ENCODE peak calls at places on chromosome 6, in eight cellular contexts. One of them, this sample, is unnamed.

GRCh38 chr6:117265425-117266266 is at the start of gene VGLL2:
- DNase-seq in foreskin fibroblast: peak; percentile 77
- DNase-seq in HFF-Myc: no peak
- DNase-seq in kidney: peak; percentile 69
- DNase-seq in A549: no peak
- DNase-seq in left ventricle myocardium inferior: peak; percentile 27
- DNase-seq in pancreas: peak; percentile 74
- DNase-seq in GM12865: no peak
- DNase-seq in this sample: peak; percentile 31

GRCh38 chr6:166633732-166634535 is 6.9 kb upstream of the RPS6KA2 start:
- DNase-seq in left ventricle myocardium inferior: peak; percentile 53
- DNase-seq in pancreas: no peak
- DNase-seq in GM12865: no peak
- DNase-seq in foreskin fibroblast: peak; percentile 34
- DNase-seq in HFF-Myc: no peak
- DNase-seq in A549: no peak
- DNase-seq in kidney: no peak
- DNase-seq in this sample: no peak

GRCh38 chr6:6781172-6781876 is 192.8 kb downstream of the LY86 start:
- DNase-seq in left ventricle myocardium inferior: no peak
- DNase-seq in GM12865: no peak
- DNase-seq in foreskin fibroblast: peak; percentile 63
- DNase-seq in pancreas: no peak
- DNase-seq in HFF-Myc: peak; percentile 37
- DNase-seq in kidney: no peak
- DNase-seq in A549: peak; percentile 53
- DNase-seq in this sample: no peak

GRCh38 chr6:156359912-156360311 is 417.3 kb upstream of the ARID1B start:
- DNase-seq in GM12865: no peak
- DNase-seq in left ventricle myocardium inferior: no peak
- DNase-seq in kidney: no peak
- DNase-seq in HFF-Myc: no peak
- DNase-seq in pancreas: no peak
- DNase-seq in foreskin fibroblast: no peak
- DNase-seq in A549: no peak
- DNase-seq in this sample: no peak

GRCh38 chr6:431504-431903 is 40.0 kb downstream of the IRF4 start:
- DNase-seq in A549: no peak
- DNase-seq in GM12865: peak; percentile 54
- DNase-seq in left ventricle myocardium inferior: no peak
- DNase-seq in kidney: no peak
- DNase-seq in HFF-Myc: no peak
- DNase-seq in pancreas: no peak
- DNase-seq in foreskin fibroblast: no peak
- DNase-seq in this sample: no peak

GRCh38 chr6:75422024-75422639 is 71.5 kb downstream of the FILIP1 start:
- DNase-seq in foreskin fibroblast: peak; percentile 86
- DNase-seq in HFF-Myc: no peak
- DNase-seq in A549: no peak
- DNase-seq in GM12865: no peak
- DNase-seq in kidney: no peak
- DNase-seq in pancreas: no peak
- DNase-seq in left ventricle myocardium inferior: no peak
- DNase-seq in this sample: no peak

GRCh38 chr6:170068496-170068895 is 222.4 kb downstream of the DLL1 start:
- DNase-seq in pancreas: no peak
- DNase-seq in left ventricle myocardium inferior: no peak
- DNase-seq in kidney: no peak
- DNase-seq in A549: no peak
- DNase-seq in HFF-Myc: no peak
- DNase-seq in GM12865: no peak
- DNase-seq in foreskin fibroblast: no peak
- DNase-seq in this sample: no peak

GRCh38 chr6:66605011-66605410 is 898.0 kb upstream of the EYS start:
- DNase-seq in foreskin fibroblast: peak; percentile 75
- DNase-seq in A549: no peak
- DNase-seq in GM12865: no peak
- DNase-seq in kidney: no peak
- DNase-seq in HFF-Myc: no peak
- DNase-seq in left ventricle myocardium inferior: no peak
- DNase-seq in pancreas: no peak
- DNase-seq in this sample: no peak

GRCh38 chr6:37435816-37436215 is 2.8 kb downstream of the CMTR1 start:
- DNase-seq in kidney: no peak
- DNase-seq in foreskin fibroblast: peak; percentile 8
- DNase-seq in A549: no peak
- DNase-seq in left ventricle myocardium inferior: no peak
- DNase-seq in HFF-Myc: no peak
- DNase-seq in pancreas: no peak
- DNase-seq in GM12865: no peak
- DNase-seq in this sample: no peak

GRCh38 chr6:137171824-137172733 is 1.4 kb downstream of the IL22RA2 start:
- DNase-seq in kidney: no peak
- DNase-seq in left ventricle myocardium inferior: no peak
- DNase-seq in foreskin fibroblast: no peak
- DNase-seq in A549: no peak
- DNase-seq in GM12865: peak; percentile 84
- DNase-seq in HFF-Myc: no peak
- DNase-seq in pancreas: no peak
- DNase-seq in this sample: no peak

GRCh38 chr6:142694054-142694453 is 250.9 kb downstream of the HIVEP2 start:
- DNase-seq in HFF-Myc: no peak
- DNase-seq in GM12865: no peak
- DNase-seq in A549: no peak
- DNase-seq in pancreas: no peak
- DNase-seq in left ventricle myocardium inferior: no peak
- DNase-seq in foreskin fibroblast: peak; percentile 60
- DNase-seq in kidney: no peak
- DNase-seq in this sample: no peak

GRCh38 chr6:169292340-169293124 is 38.9 kb upstream of the THBS2 start:
- DNase-seq in HFF-Myc: peak; percentile 78
- DNase-seq in kidney: no peak
- DNase-seq in A549: peak; percentile 91
- DNase-seq in GM12865: no peak
- DNase-seq in pancreas: no peak
- DNase-seq in foreskin fibroblast: peak; percentile 97
- DNase-seq in left ventricle myocardium inferior: no peak
- DNase-seq in this sample: no peak

GRCh38 chr6:10411915-10412164 is 3.0 kb downstream of the TFAP2A start:
- DNase-seq in GM12865: no peak
- DNase-seq in A549: no peak
- DNase-seq in pancreas: no peak
- DNase-seq in left ventricle myocardium inferior: no peak
- DNase-seq in HFF-Myc: no peak
- DNase-seq in foreskin fibroblast: no peak
- DNase-seq in kidney: no peak
- DNase-seq in this sample: no peak

GRCh38 chr6:115415378-115415777 is 645.3 kb downstream of the FRK start:
- DNase-seq in foreskin fibroblast: no peak
- DNase-seq in A549: no peak
- DNase-seq in HFF-Myc: no peak
- DNase-seq in pancreas: no peak
- DNase-seq in GM12865: no peak
- DNase-seq in kidney: no peak
- DNase-seq in left ventricle myocardium inferior: no peak
- DNase-seq in this sample: no peak

GRCh38 chr6:163745566-163746400 is 331.3 kb downstream of the QKI start:
- DNase-seq in left ventricle myocardium inferior: peak; percentile 76
- DNase-seq in GM12865: no peak
- DNase-seq in foreskin fibroblast: peak; percentile 20
- DNase-seq in HFF-Myc: peak; percentile 43
- DNase-seq in kidney: no peak
- DNase-seq in pancreas: no peak
- DNase-seq in A549: peak; percentile 17
- DNase-seq in this sample: peak; percentile 70

GRCh38 chr6:17045581-17046322 is 56.1 kb upstream of the STMND1 start:
- DNase-seq in foreskin fibroblast: peak; percentile 82
- DNase-seq in left ventricle myocardium inferior: no peak
- DNase-seq in A549: no peak
- DNase-seq in GM12865: no peak
- DNase-seq in HFF-Myc: peak; percentile 41
- DNase-seq in pancreas: no peak
- DNase-seq in kidney: no peak
- DNase-seq in this sample: no peak

GRCh38 chr6:31581511-31582229 is 554 bp downstream of the LTB start:
- DNase-seq in kidney: no peak
- DNase-seq in HFF-Myc: no peak
- DNase-seq in pancreas: peak; percentile 64
- DNase-seq in GM12865: no peak
- DNase-seq in A549: no peak
- DNase-seq in foreskin fibroblast: peak; percentile 23
- DNase-seq in left ventricle myocardium inferior: no peak
- DNase-seq in this sample: no peak

GRCh38 chr6:31922942-31923341 is 4.6 kb upstream of the C2 start:
- DNase-seq in pancreas: no peak
- DNase-seq in HFF-Myc: no peak
- DNase-seq in foreskin fibroblast: no peak
- DNase-seq in A549: no peak
- DNase-seq in left ventricle myocardium inferior: no peak
- DNase-seq in kidney: no peak
- DNase-seq in GM12865: peak; percentile 45
- DNase-seq in this sample: no peak

GRCh38 chr6:39377530-39377929 is 55.0 kb upstream of the KCNK16 start:
- DNase-seq in foreskin fibroblast: peak; percentile 90
- DNase-seq in left ventricle myocardium inferior: peak; percentile 28
- DNase-seq in kidney: no peak
- DNase-seq in pancreas: no peak
- DNase-seq in HFF-Myc: peak; percentile 63
- DNase-seq in A549: peak; percentile 42
- DNase-seq in GM12865: peak; percentile 48
- DNase-seq in this sample: peak; percentile 59

GRCh38 chr6:167450631-167451030 is 125.7 kb downstream of the TTLL2 start:
- DNase-seq in kidney: no peak
- DNase-seq in GM12865: no peak
- DNase-seq in left ventricle myocardium inferior: no peak
- DNase-seq in HFF-Myc: no peak
- DNase-seq in foreskin fibroblast: no peak
- DNase-seq in pancreas: no peak
- DNase-seq in A549: no peak
- DNase-seq in this sample: no peak

GRCh38 chr6:33203443-33204164 is 851 bp upstream of the HSD17B8 start:
- DNase-seq in pancreas: no peak
- DNase-seq in foreskin fibroblast: no peak
- DNase-seq in A549: no peak
- DNase-seq in kidney: no peak
- DNase-seq in left ventricle myocardium inferior: no peak
- DNase-seq in HFF-Myc: no peak
- DNase-seq in GM12865: no peak
- DNase-seq in this sample: no peak

GRCh38 chr6:148288566-148288965 is 54.1 kb upstream of the SASH1 start:
- DNase-seq in kidney: no peak
- DNase-seq in A549: no peak
- DNase-seq in foreskin fibroblast: no peak
- DNase-seq in pancreas: no peak
- DNase-seq in GM12865: no peak
- DNase-seq in HFF-Myc: peak; percentile 38
- DNase-seq in left ventricle myocardium inferior: no peak
- DNase-seq in this sample: no peak

GRCh38 chr6:15256538-15257222 is 10.8 kb downstream of the JARID2 start:
- DNase-seq in HFF-Myc: no peak
- DNase-seq in A549: no peak
- DNase-seq in foreskin fibroblast: no peak
- DNase-seq in left ventricle myocardium inferior: peak; percentile 23
- DNase-seq in kidney: no peak
- DNase-seq in GM12865: no peak
- DNase-seq in pancreas: no peak
- DNase-seq in this sample: no peak
- H3K4me3 ChIP-seq in HFF-Myc: no peak overlapping the region
- H3K4me3 ChIP-seq in A549: no peak overlapping the region
- H3K4me3 ChIP-seq in foreskin fibroblast: no peak overlapping the region
- H3K4me3 ChIP-seq in left ventricle myocardium inferior: peak overlapping the region; percentile 22
- H3K4me3 ChIP-seq in kidney: no peak overlapping the region
- H3K4me3 ChIP-seq in GM12865: no peak overlapping the region
- H3K4me3 ChIP-seq in pancreas: no peak overlapping the region
- H3K4me3 ChIP-seq in this sample: no peak overlapping the region

DNA sequence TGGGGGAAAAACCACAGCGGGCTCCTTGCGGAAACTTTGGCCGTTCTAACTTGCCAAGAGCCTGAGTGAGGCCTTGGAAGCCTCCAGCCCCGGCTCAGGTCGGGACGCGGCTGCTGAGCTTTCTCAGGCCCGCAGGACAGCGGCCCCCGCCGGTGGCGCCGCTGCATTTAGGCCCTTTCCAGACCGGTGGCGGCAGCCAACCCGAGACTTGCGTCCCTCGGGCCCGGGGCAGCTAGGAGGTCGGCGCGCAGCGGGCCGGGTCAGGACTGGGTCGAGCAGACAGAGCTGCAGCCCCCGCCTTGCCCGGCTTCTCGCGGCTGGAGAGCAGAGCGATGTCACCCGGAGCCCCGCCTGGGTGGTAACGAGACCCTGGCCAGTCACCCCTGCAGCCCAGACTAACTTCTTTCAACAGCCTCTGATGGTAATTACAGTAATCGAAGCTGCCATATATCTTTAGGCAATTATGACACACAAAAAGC is 2.7 kb downstream of the NR2E1 start:
- DNase-seq in kidney: peak; percentile 76
- DNase-seq in left ventricle myocardium inferior: no peak
- DNase-seq in GM12865: peak; percentile 30
- DNase-seq in foreskin fibroblast: peak; percentile 49
- DNase-seq in A549: no peak
- DNase-seq in pancreas: peak; percentile 76
- DNase-seq in HFF-Myc: no peak
- DNase-seq in this sample: no peak
- TF ChIP-seq CTCF in kidney: peak; percentile 9
- TF ChIP-seq CTCF in left ventricle myocardium inferior: peak; percentile 40
- TF ChIP-seq CTCF in GM12865: peak; percentile 15
- TF ChIP-seq CTCF in foreskin fibroblast: peak; percentile 23
- TF ChIP-seq CTCF in A549: no peak
- TF ChIP-seq CTCF in pancreas: no peak
- TF ChIP-seq CTCF in HFF-Myc: no peak
- TF ChIP-seq CTCF in this sample: peak; percentile 47

GRCh38 chr6:24664049-24664987 is 2.4 kb downstream of the TDP2 start:
- DNase-seq in foreskin fibroblast: no peak
- DNase-seq in left ventricle myocardium inferior: no peak
- DNase-seq in HFF-Myc: no peak
- DNase-seq in kidney: no peak
- DNase-seq in GM12865: no peak
- DNase-seq in A549: no peak
- DNase-seq in pancreas: no peak
- DNase-seq in this sample: no peak
- H3K4me3 ChIP-seq in foreskin fibroblast: no peak overlapping the region
- H3K4me3 ChIP-seq in left ventricle myocardium inferior: no peak overlapping the region
- H3K4me3 ChIP-seq in HFF-Myc: no peak overlapping the region
- H3K4me3 ChIP-seq in kidney: peak overlapping the region; percentile 99
- H3K4me3 ChIP-seq in GM12865: no peak overlapping the region
- H3K4me3 ChIP-seq in A549: peak overlapping the region; percentile 92
- H3K4me3 ChIP-seq in pancreas: no peak overlapping the region
- H3K4me3 ChIP-seq in this sample: no peak overlapping the region

DNA sequence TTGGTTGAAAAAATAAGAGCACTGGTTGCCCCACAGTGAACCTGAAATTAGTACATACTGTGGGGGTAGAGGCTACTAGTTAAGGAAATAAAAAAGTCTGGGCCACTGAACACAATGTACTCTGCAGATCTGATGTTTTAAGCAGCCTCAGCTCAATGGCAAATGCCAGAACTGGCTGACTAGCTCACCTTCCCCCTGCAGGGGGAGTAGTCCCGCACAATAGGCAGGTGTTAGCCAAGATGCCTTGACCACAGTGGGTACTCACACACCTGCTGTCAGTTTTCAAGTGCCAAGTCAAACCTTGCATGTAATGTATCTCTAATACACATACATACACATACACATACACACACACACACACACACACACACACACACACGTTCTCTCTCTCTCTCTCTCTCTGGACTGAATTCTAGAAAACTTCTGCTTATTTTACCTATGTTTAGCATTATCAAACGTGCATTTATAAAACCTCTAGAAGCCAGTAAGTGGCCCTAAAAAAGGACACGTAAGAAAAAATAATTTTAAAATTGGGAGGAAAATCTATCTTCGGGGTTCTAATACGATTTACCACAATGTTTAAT is 36.1 kb downstream of the GMDS start:
- DNase-seq in foreskin fibroblast: peak; percentile 47
- DNase-seq in pancreas: peak; percentile 81
- DNase-seq in GM12865: peak; percentile 82
- DNase-seq in A549: peak; percentile 54
- DNase-seq in kidney: no peak
- DNase-seq in HFF-Myc: no peak
- DNase-seq in left ventricle myocardium inferior: no peak
- DNase-seq in this sample: no peak
- TF ChIP-seq CTCF in foreskin fibroblast: peak; percentile 67
- TF ChIP-seq CTCF in pancreas: peak; percentile 39
- TF ChIP-seq CTCF in GM12865: peak; percentile 79
- TF ChIP-seq CTCF in A549: peak; percentile 43
- TF ChIP-seq CTCF in kidney: peak; percentile 44
- TF ChIP-seq CTCF in HFF-Myc: peak; percentile 70
- TF ChIP-seq CTCF in left ventricle myocardium inferior: peak; percentile 54
- TF ChIP-seq CTCF in this sample: peak; percentile 33